ENCODE peak calls at places on chromosomes 4 and X, in ten cellular contexts. G, U, M, L, D, V, J, R, Q and F are unnamed samples.

GRCh38 chr4:90689739-90690138 is 562.5 kb downstream of the CCSER1 start:
- DNase-seq in G (no peak), U (no peak), M (no peak), L (no peak), D (no peak), V (no peak), J (no peak), R (no peak), Q (no peak), F (no peak)

GRCh38 chrX:1912193-1912592 is 297.3 kb downstream of the ASMT start:
- DNase-seq in G (no peak), U (no peak), M (no peak), L (no peak), D (no peak), V (no peak), J (no peak), R (no peak), Q (no peak), F (no peak)

GRCh38 chrX:65598559-65599147 is 64.1 kb upstream of the LAS1L start:
- DNase-seq in G (no peak), U (no peak), M (no peak), L (no peak), D (no peak), V (no peak), J (no peak), R (no peak), Q (no peak), F (no peak)

GRCh38 chr4:155759372-155760252 is 791 bp downstream of the GUCY1B1 start:
- DNase-seq in G (peak; percentile 44), U (no peak), M (peak; percentile 88), L (no peak), D (no peak), V (peak; percentile 29), J (peak; percentile 48), R (no peak), Q (no peak), F (peak; percentile 18)

GRCh38 chr4:128287159-128287870 is at the start of gene PGRMC2:
- DNase-seq in G (peak; percentile 11), U (no peak), M (no peak), L (no peak), D (no peak), V (no peak), J (peak; percentile 38), R (no peak), Q (no peak), F (no peak)

GRCh38 chr4:53592128-53592527 is 842 bp upstream of the LNX1 start:
- DNase-seq in G (no peak), U (no peak), M (no peak), L (no peak), D (no peak), V (no peak), J (peak; percentile 66), R (no peak), Q (no peak), F (no peak)

GRCh38 chr4:155491336-155492131 is 114.8 kb upstream of the MAP9 start:
- DNase-seq in G (no peak), U (no peak), M (no peak), L (no peak), D (no peak), V (no peak), J (peak; percentile 6), R (no peak), Q (no peak), F (no peak)

GRCh38 chrX:148298737-148299136 is 201.7 kb upstream of the AFF2 start:
- DNase-seq in G (no peak), U (peak; percentile 15), M (no peak), L (no peak), D (no peak), V (no peak), J (no peak), R (no peak), Q (no peak), F (no peak)

GRCh38 chrX:20382518-20383291 is 116.0 kb upstream of the RPS6KA3 start:
- DNase-seq in G (peak; percentile 12), U (no peak), M (no peak), L (no peak), D (no peak), V (no peak), J (no peak), R (no peak), Q (no peak), F (no peak)

GRCh38 chr4:113467581-113467980 is 294.0 kb downstream of the CAMK2D start:
- DNase-seq in G (no peak), U (no peak), M (no peak), L (no peak), D (peak; percentile 32), V (no peak), J (peak; percentile 78), R (no peak), Q (no peak), F (peak; percentile 72)

GRCh38 chr4:28548549-28548948 is 1687.9 kb downstream of the STIM2 start:
- DNase-seq in G (no peak), U (no peak), M (no peak), L (no peak), D (no peak), V (no peak), J (no peak), R (no peak), Q (no peak), F (no peak)

GRCh38 chrX:70434914-70435586 is 9.6 kb upstream of the DLG3 start:
- DNase-seq in G (no peak), U (no peak), M (peak; percentile 53), L (peak; percentile 11), D (no peak), V (no peak), J (peak; percentile 29), R (no peak), Q (no peak), F (no peak)

GRCh38 chr4:95539056-95539455 is 9.7 kb downstream of the UNC5C start:
- DNase-seq in G (no peak), U (no peak), M (no peak), L (no peak), D (no peak), V (peak; percentile 55), J (no peak), R (no peak), Q (no peak), F (no peak)

GRCh38 chrX:154409222-154409871 is at the start of gene DNASE1L1:
- DNase-seq in G (peak; percentile 95), U (peak; percentile 69), M (peak; percentile 83), L (peak; percentile 62), D (peak; percentile 63), V (no peak), J (peak; percentile 90), R (no peak), Q (no peak), F (peak; percentile 84)

GRCh38 chrX:73728518-73729023 is 165.6 kb downstream of the CHIC1 start:
- DNase-seq in G (no peak), U (no peak), M (no peak), L (no peak), D (no peak), V (no peak), J (no peak), R (no peak), Q (no peak), F (no peak)

GRCh38 chr4:17614416-17615299 is at the start of gene MED28:
- DNase-seq in G (peak; percentile 87), U (peak; percentile 94), M (peak; percentile 98), L (peak; percentile 97), D (peak; percentile 88), V (peak; percentile 91), J (peak; percentile 96), R (peak; percentile 87), Q (peak; percentile 94), F (peak; percentile 81)

GRCh38 chr4:48667148-48667547 is 112.9 kb downstream of the FRYL start:
- DNase-seq in G (no peak), U (no peak), M (no peak), L (no peak), D (no peak), V (no peak), J (no peak), R (no peak), Q (no peak), F (no peak)

GRCh38 chrX:66001596-66001995 is 38.3 kb downstream of the VSIG4 start:
- DNase-seq in G (no peak), U (no peak), M (no peak), L (no peak), D (no peak), V (no peak), J (no peak), R (no peak), Q (no peak), F (no peak)

GRCh38 chr4:156870166-156870565 is 101.4 kb downstream of the PDGFC start:
- DNase-seq in G (no peak), U (no peak), M (no peak), L (no peak), D (no peak), V (no peak), J (peak; percentile 55), R (no peak), Q (no peak), F (no peak)

GRCh38 chr4:177574446-177574845 is 132.2 kb upstream of the AGA start:
- DNase-seq in G (no peak), U (no peak), M (no peak), L (no peak), D (no peak), V (no peak), J (peak; percentile 63), R (no peak), Q (no peak), F (no peak)

GRCh38 chr4:41851621-41852020 is 83.6 kb upstream of the TMEM33 start:
- DNase-seq in G (no peak), U (no peak), M (no peak), L (no peak), D (no peak), V (no peak), J (no peak), R (no peak), Q (no peak), F (no peak)

GRCh38 chr4:122990891-122991290 is 68.5 kb upstream of the NUDT6 start:
- DNase-seq in G (no peak), U (no peak), M (no peak), L (no peak), D (no peak), V (no peak), J (no peak), R (no peak), Q (no peak), F (no peak)

GRCh38 chr4:8279321-8280157 is 10.0 kb downstream of the HTRA3 start:
- DNase-seq in G (no peak), U (no peak), M (peak; percentile 23), L (no peak), D (no peak), V (no peak), J (no peak), R (no peak), Q (no peak), F (no peak)

GRCh38 chr4:122728781-122729330 is 3.6 kb upstream of the BBS12 start:
- DNase-seq in G (no peak), U (no peak), M (no peak), L (no peak), D (no peak), V (no peak), J (no peak), R (no peak), Q (no peak), F (no peak)

GRCh38 chrX:107714196-107714811 is 61.3 kb downstream of the TSC22D3 start:
- DNase-seq in G (no peak), U (no peak), M (no peak), L (no peak), D (no peak), V (no peak), J (peak; percentile 32), R (no peak), Q (no peak), F (no peak)